ENCODE peak calls at places on chromosomes 2 and 18, in eight cellular contexts. U, O, T, L, P, R, M and I are unnamed samples.

GRCh38 chr2:216700088-216700567 is 4.8 kb upstream of the IGFBP5 start:
- DNase-seq in L (no peak), T (no peak), U (peak), M (peak), R (no peak), P (no peak), O (no peak), I (no peak)

GRCh38 chr18:41967680-41968079 is 12.6 kb downstream of the PIK3C3 start:
- DNase-seq in M (peak), U (no peak), O (no peak), T (no peak), L (no peak), R (peak), P (no peak), I (no peak)

GRCh38 chr2:177265834-177266817 is 1.6 kb upstream of the NFE2L2 start:
- DNase-seq in U (no peak), M (no peak), R (no peak), L (peak), O (no peak), P (peak), T (no peak), I (peak)

GRCh38 chr18:35163736-35164532 is 76.9 kb upstream of the ZNF397 start:
- DNase-seq in U (no peak), L (no peak), R (no peak), O (no peak), M (no peak), P (no peak), T (no peak), I (no peak)

GRCh38 chr2:73970850-73971471 is 13.7 kb upstream of the TET3 start:
- DNase-seq in O (peak), P (no peak), U (peak), R (no peak), L (no peak), T (no peak), M (peak), I (peak)

GRCh38 chr2:241125626-241126025 is 23.5 kb upstream of the MTERF4 start:
- DNase-seq in U (peak), P (no peak), O (no peak), R (no peak), T (no peak), M (no peak), L (no peak), I (no peak)

GRCh38 chr18:21918693-21919092 is 178.1 kb downstream of the MIB1 start:
- DNase-seq in M (no peak), L (no peak), R (no peak), T (no peak), U (no peak), O (no peak), P (no peak), I (no peak)

GRCh38 chr2:206218792-206219509 is 55.5 kb upstream of the ZDBF2 start:
- DNase-seq in P (no peak), M (no peak), U (no peak), L (no peak), O (no peak), T (no peak), R (no peak), I (peak)

GRCh38 chr2:11250400-11251277 is 93.8 kb downstream of the ROCK2 start:
- DNase-seq in U (no peak), M (no peak), O (no peak), T (no peak), L (no peak), P (peak), R (no peak), I (no peak)

GRCh38 chr2:38464971-38465788 is 88.1 kb upstream of the ATL2 start:
- DNase-seq in P (no peak), M (no peak), T (no peak), R (no peak), U (no peak), L (no peak), O (no peak), I (no peak)

GRCh38 chr2:181563101-181563692 is 93.7 kb downstream of the CERKL start:
- DNase-seq in R (no peak), U (no peak), T (no peak), O (no peak), L (no peak), M (peak), P (no peak), I (no peak)